ENCODE peak calls at places on chromosome 3, in eight cellular contexts. One of them, this sample, is unnamed.

GRCh38 chr3:194518652-194519051 is 31.9 kb upstream of the ATP13A3 start:
- DNase-seq in WTC11: no peak
- DNase-seq in HS-5: no peak
- DNase-seq in left lung: no peak
- DNase-seq in GM13976: no peak
- DNase-seq in KBM-7: no peak
- DNase-seq in GM19239: no peak
- DNase-seq in cardiac muscle cell: no peak
- DNase-seq in this sample: no peak

GRCh38 chr3:146037697-146038096 is 123.3 kb downstream of the PLOD2 start:
- DNase-seq in WTC11: no peak
- DNase-seq in HS-5: no peak
- DNase-seq in left lung: no peak
- DNase-seq in GM13976: no peak
- DNase-seq in KBM-7: no peak
- DNase-seq in GM19239: no peak
- DNase-seq in cardiac muscle cell: no peak
- DNase-seq in this sample: no peak

GRCh38 chr3:122920986-122921385 is 106.6 kb downstream of the SEMA5B start:
- DNase-seq in WTC11: no peak
- DNase-seq in HS-5: no peak
- DNase-seq in left lung: no peak
- DNase-seq in GM13976: no peak
- DNase-seq in KBM-7: no peak
- DNase-seq in GM19239: no peak
- DNase-seq in cardiac muscle cell: no peak
- DNase-seq in this sample: no peak

GRCh38 chr3:25171118-25171912 is 256.7 kb upstream of the RARB start:
- DNase-seq in WTC11: no peak
- DNase-seq in HS-5: no peak
- DNase-seq in left lung: no peak
- DNase-seq in GM13976: no peak
- DNase-seq in KBM-7: no peak
- DNase-seq in GM19239: no peak
- DNase-seq in cardiac muscle cell: no peak
- DNase-seq in this sample: no peak

GRCh38 chr3:113097821-113098516 is 107.2 kb downstream of the GTPBP8 start:
- DNase-seq in WTC11: no peak
- DNase-seq in HS-5: peak
- DNase-seq in left lung: no peak
- DNase-seq in GM13976: no peak
- DNase-seq in KBM-7: no peak
- DNase-seq in GM19239: no peak
- DNase-seq in cardiac muscle cell: no peak
- DNase-seq in this sample: no peak

GRCh38 chr3:64627042-64627441 is 60.8 kb downstream of the ADAMTS9 start:
- DNase-seq in WTC11: no peak
- DNase-seq in HS-5: no peak
- DNase-seq in left lung: no peak
- DNase-seq in GM13976: no peak
- DNase-seq in KBM-7: no peak
- DNase-seq in GM19239: no peak
- DNase-seq in cardiac muscle cell: no peak
- DNase-seq in this sample: no peak

GRCh38 chr3:150050510-150050909 is 79.8 kb upstream of the PFN2 start:
- DNase-seq in WTC11: no peak
- DNase-seq in HS-5: no peak
- DNase-seq in left lung: peak
- DNase-seq in GM13976: no peak
- DNase-seq in KBM-7: no peak
- DNase-seq in GM19239: no peak
- DNase-seq in cardiac muscle cell: no peak
- DNase-seq in this sample: no peak

GRCh38 chr3:50112462-50112861 is 23.7 kb downstream of the RBM5 start:
- DNase-seq in WTC11: no peak
- DNase-seq in HS-5: no peak
- DNase-seq in left lung: no peak
- DNase-seq in GM13976: no peak
- DNase-seq in KBM-7: no peak
- DNase-seq in GM19239: no peak
- DNase-seq in cardiac muscle cell: no peak
- DNase-seq in this sample: no peak

GRCh38 chr3:93973160-93974126 is at the start of gene PROS1:
- DNase-seq in WTC11: peak
- DNase-seq in HS-5: peak
- DNase-seq in left lung: peak
- DNase-seq in GM13976: peak
- DNase-seq in KBM-7: peak
- DNase-seq in GM19239: no peak
- DNase-seq in cardiac muscle cell: peak
- DNase-seq in this sample: peak

GRCh38 chr3:52247455-52248164 is 2.1 kb downstream of the PPM1M start:
- DNase-seq in WTC11: no peak
- DNase-seq in HS-5: no peak
- DNase-seq in left lung: no peak
- DNase-seq in GM13976: peak
- DNase-seq in KBM-7: no peak
- DNase-seq in GM19239: no peak
- DNase-seq in cardiac muscle cell: no peak
- DNase-seq in this sample: no peak

GRCh38 chr3:77370413-77370812 is 330.5 kb downstream of the ROBO2 start:
- DNase-seq in WTC11: no peak
- DNase-seq in HS-5: peak
- DNase-seq in left lung: no peak
- DNase-seq in GM13976: no peak
- DNase-seq in KBM-7: no peak
- DNase-seq in GM19239: no peak
- DNase-seq in cardiac muscle cell: no peak
- DNase-seq in this sample: no peak

GRCh38 chr3:67064105-67064504 is 66.0 kb downstream of the KBTBD8 start:
- DNase-seq in WTC11: no peak
- DNase-seq in HS-5: no peak
- DNase-seq in left lung: no peak
- DNase-seq in GM13976: no peak
- DNase-seq in KBM-7: no peak
- DNase-seq in GM19239: no peak
- DNase-seq in cardiac muscle cell: no peak
- DNase-seq in this sample: no peak

GRCh38 chr3:83438177-83438576 is 1520.6 kb upstream of the CADM2 start:
- DNase-seq in WTC11: no peak
- DNase-seq in HS-5: peak
- DNase-seq in left lung: no peak
- DNase-seq in GM13976: no peak
- DNase-seq in KBM-7: no peak
- DNase-seq in GM19239: no peak
- DNase-seq in cardiac muscle cell: no peak
- DNase-seq in this sample: no peak

GRCh38 chr3:196942915-196943277 is 568 bp upstream of the NCBP2 start:
- DNase-seq in WTC11: no peak
- DNase-seq in HS-5: no peak
- DNase-seq in left lung: no peak
- DNase-seq in GM13976: no peak
- DNase-seq in KBM-7: peak
- DNase-seq in GM19239: no peak
- DNase-seq in cardiac muscle cell: peak
- DNase-seq in this sample: no peak

GRCh38 chr3:60998855-60999254 is 252.4 kb downstream of the FHIT start:
- DNase-seq in WTC11: no peak
- DNase-seq in HS-5: no peak
- DNase-seq in left lung: no peak
- DNase-seq in GM13976: no peak
- DNase-seq in KBM-7: no peak
- DNase-seq in GM19239: no peak
- DNase-seq in cardiac muscle cell: no peak
- DNase-seq in this sample: no peak

GRCh38 chr3:171646357-171647133 is 163.7 kb downstream of the PLD1 start:
- DNase-seq in WTC11: no peak
- DNase-seq in HS-5: peak
- DNase-seq in left lung: no peak
- DNase-seq in GM13976: peak
- DNase-seq in KBM-7: peak
- DNase-seq in GM19239: no peak
- DNase-seq in cardiac muscle cell: peak
- DNase-seq in this sample: no peak

GRCh38 chr3:59308001-59308400 is 258.2 kb upstream of the CFAP20DC start:
- DNase-seq in WTC11: no peak
- DNase-seq in HS-5: no peak
- DNase-seq in left lung: no peak
- DNase-seq in GM13976: no peak
- DNase-seq in KBM-7: no peak
- DNase-seq in GM19239: no peak
- DNase-seq in cardiac muscle cell: no peak
- DNase-seq in this sample: no peak

GRCh38 chr3:43345877-43346276 is 59.5 kb downstream of the SNRK start:
- DNase-seq in WTC11: no peak
- DNase-seq in HS-5: peak
- DNase-seq in left lung: no peak
- DNase-seq in GM13976: no peak
- DNase-seq in KBM-7: no peak
- DNase-seq in GM19239: no peak
- DNase-seq in cardiac muscle cell: no peak
- DNase-seq in this sample: no peak

GRCh38 chr3:187565701-187566100 is 104.5 kb downstream of the SST start:
- DNase-seq in WTC11: no peak
- DNase-seq in HS-5: no peak
- DNase-seq in left lung: no peak
- DNase-seq in GM13976: no peak
- DNase-seq in KBM-7: peak
- DNase-seq in GM19239: no peak
- DNase-seq in cardiac muscle cell: no peak
- DNase-seq in this sample: no peak

GRCh38 chr3:136750209-136750921 is 1.8 kb downstream of the STAG1 start:
- DNase-seq in WTC11: no peak
- DNase-seq in HS-5: no peak
- DNase-seq in left lung: no peak
- DNase-seq in GM13976: no peak
- DNase-seq in KBM-7: peak
- DNase-seq in GM19239: no peak
- DNase-seq in cardiac muscle cell: peak
- DNase-seq in this sample: no peak

GRCh38 chr3:42185044-42185443 is 80.9 kb downstream of the CCK start:
- DNase-seq in WTC11: no peak
- DNase-seq in HS-5: no peak
- DNase-seq in left lung: no peak
- DNase-seq in GM13976: no peak
- DNase-seq in KBM-7: no peak
- DNase-seq in GM19239: no peak
- DNase-seq in cardiac muscle cell: no peak
- DNase-seq in this sample: no peak

GRCh38 chr3:72635551-72635950 is 212.7 kb downstream of the SHQ1 start:
- DNase-seq in WTC11: no peak
- DNase-seq in HS-5: no peak
- DNase-seq in left lung: no peak
- DNase-seq in GM13976: no peak
- DNase-seq in KBM-7: no peak
- DNase-seq in GM19239: no peak
- DNase-seq in cardiac muscle cell: no peak
- DNase-seq in this sample: no peak